ENCODE peak calls at places on chromosomes 6 and 20, in eight cellular contexts. I is posterior vena cava, O is right cardiac atrium, N is NCI-H2081, R is fibroblast of mammary gland, F is tibial nerve, T is AG20443, M is IMR-90. P is an unnamed sample.

GRCh38 chr20:11850901-11851300 is 66.8 kb upstream of the BTBD3 start:
- DNase-seq in R (peak), I (no peak), T (peak), O (no peak), F (no peak), M (peak), N (no peak), P (peak)

GRCh38 chr20:46811328-46812084 is 83.1 kb upstream of the EYA2 start:
- DNase-seq in T (no peak), I (no peak), R (no peak), N (peak), F (no peak), O (no peak), M (no peak), P (no peak)

GRCh38 chr20:48682529-48683385 is 145.0 kb downstream of the PREX1 start:
- DNase-seq in R (peak), O (peak), N (peak), I (no peak), F (peak), T (peak), M (peak), P (peak)

GRCh38 chr6:1631251-1631650 is 21.5 kb downstream of the FOXC1 start:
- DNase-seq in O (no peak), F (no peak), T (no peak), R (no peak), M (no peak), I (peak), N (no peak), P (no peak)

GRCh38 chr6:86685230-86685797 is 252.0 kb upstream of the HTR1E start:
- DNase-seq in O (no peak), M (no peak), T (no peak), R (no peak), N (no peak), I (no peak), F (no peak), P (no peak)

GRCh38 chr6:70820778-70821177 is 136.1 kb downstream of the B3GAT2 start:
- DNase-seq in M (no peak), O (no peak), I (no peak), R (no peak), T (no peak), F (no peak), N (no peak), P (no peak)

GRCh38 chr6:169277619-169278018 is 24.0 kb upstream of the THBS2 start:
- DNase-seq in T (no peak), I (no peak), M (no peak), F (no peak), N (no peak), R (no peak), O (no peak), P (no peak)

GRCh38 chr6:143336446-143337152 is 113.9 kb downstream of the ADAT2 start:
- DNase-seq in N (no peak), O (no peak), M (peak), T (no peak), R (peak), F (no peak), I (no peak), P (peak)

GRCh38 chr6:25384234-25384633 is 105.1 kb downstream of the CARMIL1 start:
- DNase-seq in F (no peak), O (no peak), R (no peak), N (peak), M (no peak), T (no peak), I (no peak), P (no peak)

GRCh38 chr6:11654876-11655275 is 117.3 kb downstream of the TMEM170B start:
- DNase-seq in M (peak), N (no peak), O (no peak), I (no peak), R (no peak), T (peak), F (no peak), P (peak)

GRCh38 chr6:164114656-164115055 is 700.1 kb downstream of the QKI start:
- DNase-seq in R (no peak), I (no peak), F (no peak), O (no peak), N (no peak), M (no peak), T (no peak), P (no peak)

GRCh38 chr20:48823476-48823875 is 4.3 kb downstream of the PREX1 start:
- DNase-seq in O (no peak), R (no peak), I (peak), N (no peak), F (no peak), T (no peak), M (no peak), P (no peak)

GRCh38 chr6:138162104-138162946 is 586 bp downstream of the ARFGEF3 start:
- DNase-seq in I (peak), M (no peak), R (no peak), T (peak), F (peak), O (peak), N (no peak), P (no peak)

GRCh38 chr20:49754596-49754995 is 40.9 kb upstream of the B4GALT5 start:
- DNase-seq in F (no peak), R (no peak), I (no peak), T (no peak), O (no peak), N (no peak), M (no peak), P (no peak)

GRCh38 chr6:110430236-110430635 is 14.9 kb upstream of the DDO start:
- DNase-seq in N (no peak), R (no peak), F (no peak), M (no peak), I (no peak), O (no peak), T (no peak), P (no peak)

GRCh38 chr6:135814043-135814442 is 37.5 kb upstream of the PDE7B start:
- DNase-seq in T (no peak), M (no peak), R (no peak), F (no peak), I (no peak), N (no peak), O (no peak), P (no peak)

GRCh38 chr6:56699066-56699654 is 56.5 kb upstream of the DST start:
- DNase-seq in I (no peak), F (no peak), M (peak), T (peak), R (peak), O (no peak), N (no peak), P (peak)

GRCh38 chr20:33871362-33871761 is 60.2 kb downstream of the CHMP4B start:
- DNase-seq in O (peak), F (no peak), N (no peak), T (peak), M (peak), R (peak), I (no peak), P (peak)

GRCh38 chr6:6997282-6998193 is 110.2 kb upstream of the RREB1 start:
- DNase-seq in I (no peak), F (no peak), N (no peak), T (no peak), R (no peak), M (no peak), O (no peak), P (no peak)

GRCh38 chr6:43246301-43247114 is 3.2 kb downstream of the TTBK1 start:
- DNase-seq in F (no peak), N (peak), R (no peak), I (no peak), M (no peak), O (peak), T (no peak), P (peak)

GRCh38 chr20:10673831-10674683 is at the start of gene JAG1:
- DNase-seq in T (peak), F (peak), M (peak), O (peak), I (peak), N (peak), R (peak), P (peak)

GRCh38 chr6:56911847-56912246 is 43.1 kb upstream of the BEND6 start:
- DNase-seq in M (peak), F (no peak), T (peak), N (no peak), O (no peak), R (peak), I (no peak), P (peak)

GRCh38 chr6:80132942-80133517 is 26.6 kb downstream of the BCKDHB start:
- DNase-seq in F (peak), I (no peak), R (peak), T (peak), M (peak), N (peak), O (peak), P (peak)

GRCh38 chr6:23477576-23477975 is 648.4 kb upstream of the NRSN1 start:
- DNase-seq in I (no peak), T (no peak), M (peak), R (peak), F (no peak), N (no peak), O (no peak), P (peak)

GRCh38 chr6:39440039-39440426 is 117.5 kb upstream of the KCNK16 start:
- DNase-seq in R (no peak), N (no peak), O (no peak), F (no peak), T (peak), I (no peak), M (no peak), P (no peak)

GRCh38 chr20:45407783-45408645 is at the start of gene DBNDD2:
- DNase-seq in F (no peak), T (no peak), M (no peak), N (no peak), O (peak), R (no peak), I (no peak), P (no peak)

GRCh38 chr6:167090171-167090570 is 32.7 kb upstream of the CCR6 start:
- DNase-seq in N (no peak), I (no peak), O (no peak), T (no peak), R (no peak), M (no peak), F (no peak), P (no peak)

GRCh38 chr6:118401325-118401998 is 146.6 kb upstream of the PLN start:
- DNase-seq in R (no peak), F (no peak), M (no peak), T (no peak), N (no peak), O (no peak), I (no peak), P (no peak)

GRCh38 chr6:89776583-89777233 is 42.9 kb downstream of the MDN1 start:
- DNase-seq in I (no peak), F (no peak), N (no peak), O (no peak), M (no peak), T (no peak), R (no peak), P (no peak)

GRCh38 chr6:88380083-88380482 is 213.9 kb upstream of the CNR1 start:
- DNase-seq in N (no peak), T (peak), R (peak), O (peak), F (peak), M (peak), I (peak), P (peak)

GRCh38 chr6:105474234-105474633 is 71.4 kb upstream of the PREP start:
- DNase-seq in N (no peak), R (peak), I (no peak), F (no peak), M (no peak), O (no peak), T (peak), P (no peak)

GRCh38 chr6:27503436-27504030 is 30.6 kb upstream of the ZNF184 start:
- DNase-seq in M (peak), O (peak), N (peak), T (peak), R (peak), I (no peak), F (peak), P (peak)

GRCh38 chr6:30075094-30075986 is at the start of gene RNF39:
- DNase-seq in T (peak), N (no peak), M (no peak), F (no peak), I (no peak), O (peak), R (no peak), P (peak)

GRCh38 chr6:34648808-34649207 is 47.8 kb downstream of the ILRUN start:
- DNase-seq in I (no peak), N (no peak), O (no peak), M (no peak), F (no peak), T (no peak), R (no peak), P (no peak)

GRCh38 chr20:37901667-37902503 is 1.0 kb upstream of the VSTM2L start:
- DNase-seq in F (no peak), I (no peak), R (peak), M (peak), O (no peak), N (peak), T (peak), P (peak)

GRCh38 chr20:40612837-40613236 is 76.2 kb downstream of the MAFB start:
- DNase-seq in R (no peak), O (no peak), M (no peak), N (no peak), T (no peak), I (no peak), F (no peak), P (no peak)

GRCh38 chr6:167855825-167856425 is 29.2 kb downstream of the AFDN start:
- DNase-seq in O (no peak), I (no peak), F (no peak), M (peak), R (peak), T (peak), N (no peak), P (peak)

GRCh38 chr6:134373966-134374365 is 56.1 kb upstream of the SGK1 start:
- DNase-seq in I (no peak), T (no peak), M (no peak), O (no peak), N (no peak), R (no peak), F (no peak), P (no peak)